ENCODE peak calls at places on chromosomes 6 and 20, in ten cellular contexts. One of them, this sample, is unnamed.

GRCh38 chr6:149696904-149697303 is 21.0 kb downstream of the LATS1 start:
- DNase-seq in glutamatergic neuron: no peak
- DNase-seq in myocyte: no peak
- DNase-seq in activated CD4-positive, alpha-beta T cell treated with anti-CD3 and anti-CD28 coated beads, Interleukin-2, amount 50 U/mL, for 1 hour: no peak
- DNase-seq in Calu3: no peak
- DNase-seq in AG09309: no peak
- DNase-seq in NCI-H1930: no peak
- DNase-seq in CD4-positive, alpha-beta memory T cell: no peak
- DNase-seq in GM23248: peak
- DNase-seq in HT1080: no peak
- DNase-seq in this sample: no peak

GRCh38 chr6:169933251-169933821 is 181.9 kb downstream of the ERMARD start:
- DNase-seq in glutamatergic neuron: no peak
- DNase-seq in myocyte: no peak
- DNase-seq in activated CD4-positive, alpha-beta T cell treated with anti-CD3 and anti-CD28 coated beads, Interleukin-2, amount 50 U/mL, for 1 hour: no peak
- DNase-seq in Calu3: no peak
- DNase-seq in AG09309: no peak
- DNase-seq in NCI-H1930: no peak
- DNase-seq in CD4-positive, alpha-beta memory T cell: no peak
- DNase-seq in GM23248: no peak
- DNase-seq in HT1080: no peak
- DNase-seq in this sample: no peak

GRCh38 chr20:36344517-36345132 is 38.5 kb downstream of the DLGAP4 start:
- DNase-seq in glutamatergic neuron: no peak
- DNase-seq in myocyte: peak
- DNase-seq in activated CD4-positive, alpha-beta T cell treated with anti-CD3 and anti-CD28 coated beads, Interleukin-2, amount 50 U/mL, for 1 hour: peak
- DNase-seq in Calu3: peak
- DNase-seq in AG09309: peak
- DNase-seq in NCI-H1930: no peak
- DNase-seq in CD4-positive, alpha-beta memory T cell: no peak
- DNase-seq in GM23248: peak
- DNase-seq in HT1080: no peak
- DNase-seq in this sample: no peak

GRCh38 chr20:37922016-37922415 is 19.1 kb downstream of the VSTM2L start:
- DNase-seq in glutamatergic neuron: no peak
- DNase-seq in myocyte: no peak
- DNase-seq in activated CD4-positive, alpha-beta T cell treated with anti-CD3 and anti-CD28 coated beads, Interleukin-2, amount 50 U/mL, for 1 hour: no peak
- DNase-seq in Calu3: no peak
- DNase-seq in AG09309: no peak
- DNase-seq in NCI-H1930: no peak
- DNase-seq in CD4-positive, alpha-beta memory T cell: no peak
- DNase-seq in GM23248: no peak
- DNase-seq in HT1080: no peak
- DNase-seq in this sample: no peak

GRCh38 chr20:37335642-37336368 is 10.1 kb upstream of the SRC start:
- DNase-seq in glutamatergic neuron: no peak
- DNase-seq in myocyte: no peak
- DNase-seq in activated CD4-positive, alpha-beta T cell treated with anti-CD3 and anti-CD28 coated beads, Interleukin-2, amount 50 U/mL, for 1 hour: no peak
- DNase-seq in Calu3: no peak
- DNase-seq in AG09309: no peak
- DNase-seq in NCI-H1930: no peak
- DNase-seq in CD4-positive, alpha-beta memory T cell: no peak
- DNase-seq in GM23248: peak
- DNase-seq in HT1080: no peak
- DNase-seq in this sample: no peak

GRCh38 chr6:168852336-168852884 is 401.2 kb downstream of the THBS2 start:
- DNase-seq in glutamatergic neuron: no peak
- DNase-seq in myocyte: peak
- DNase-seq in activated CD4-positive, alpha-beta T cell treated with anti-CD3 and anti-CD28 coated beads, Interleukin-2, amount 50 U/mL, for 1 hour: no peak
- DNase-seq in Calu3: no peak
- DNase-seq in AG09309: no peak
- DNase-seq in NCI-H1930: no peak
- DNase-seq in CD4-positive, alpha-beta memory T cell: no peak
- DNase-seq in GM23248: peak
- DNase-seq in HT1080: no peak
- DNase-seq in this sample: no peak

GRCh38 chr6:31896856-31897611 is 464 bp downstream of the EHMT2 start:
- DNase-seq in glutamatergic neuron: peak
- DNase-seq in myocyte: no peak
- DNase-seq in activated CD4-positive, alpha-beta T cell treated with anti-CD3 and anti-CD28 coated beads, Interleukin-2, amount 50 U/mL, for 1 hour: no peak
- DNase-seq in Calu3: no peak
- DNase-seq in AG09309: no peak
- DNase-seq in NCI-H1930: no peak
- DNase-seq in CD4-positive, alpha-beta memory T cell: no peak
- DNase-seq in GM23248: peak
- DNase-seq in HT1080: no peak
- DNase-seq in this sample: peak

GRCh38 chr6:139728879-139729278 is 354.4 kb upstream of the CITED2 start:
- DNase-seq in glutamatergic neuron: no peak
- DNase-seq in myocyte: no peak
- DNase-seq in activated CD4-positive, alpha-beta T cell treated with anti-CD3 and anti-CD28 coated beads, Interleukin-2, amount 50 U/mL, for 1 hour: no peak
- DNase-seq in Calu3: no peak
- DNase-seq in AG09309: no peak
- DNase-seq in NCI-H1930: no peak
- DNase-seq in CD4-positive, alpha-beta memory T cell: no peak
- DNase-seq in GM23248: no peak
- DNase-seq in HT1080: no peak
- DNase-seq in this sample: no peak

GRCh38 chr6:73854998-73855718 is 159.2 kb downstream of the CD109 start:
- DNase-seq in glutamatergic neuron: no peak
- DNase-seq in myocyte: peak
- DNase-seq in activated CD4-positive, alpha-beta T cell treated with anti-CD3 and anti-CD28 coated beads, Interleukin-2, amount 50 U/mL, for 1 hour: no peak
- DNase-seq in Calu3: peak
- DNase-seq in AG09309: peak
- DNase-seq in NCI-H1930: peak
- DNase-seq in CD4-positive, alpha-beta memory T cell: peak
- DNase-seq in GM23248: peak
- DNase-seq in HT1080: peak
- DNase-seq in this sample: peak

GRCh38 chr6:109139109-109139508 is 43.8 kb downstream of the CEP57L1 start:
- DNase-seq in glutamatergic neuron: no peak
- DNase-seq in myocyte: peak
- DNase-seq in activated CD4-positive, alpha-beta T cell treated with anti-CD3 and anti-CD28 coated beads, Interleukin-2, amount 50 U/mL, for 1 hour: no peak
- DNase-seq in Calu3: no peak
- DNase-seq in AG09309: peak
- DNase-seq in NCI-H1930: no peak
- DNase-seq in CD4-positive, alpha-beta memory T cell: no peak
- DNase-seq in GM23248: peak
- DNase-seq in HT1080: peak
- DNase-seq in this sample: no peak

GRCh38 chr6:37705239-37706051 is 7.8 kb upstream of the MDGA1 start:
- DNase-seq in glutamatergic neuron: peak
- DNase-seq in myocyte: peak
- DNase-seq in activated CD4-positive, alpha-beta T cell treated with anti-CD3 and anti-CD28 coated beads, Interleukin-2, amount 50 U/mL, for 1 hour: peak
- DNase-seq in Calu3: no peak
- DNase-seq in AG09309: no peak
- DNase-seq in NCI-H1930: peak
- DNase-seq in CD4-positive, alpha-beta memory T cell: peak
- DNase-seq in GM23248: peak
- DNase-seq in HT1080: no peak
- DNase-seq in this sample: peak

GRCh38 chr20:48921883-48922867 is 664 bp downstream of the ARFGEF2 start:
- DNase-seq in glutamatergic neuron: peak
- DNase-seq in myocyte: peak
- DNase-seq in activated CD4-positive, alpha-beta T cell treated with anti-CD3 and anti-CD28 coated beads, Interleukin-2, amount 50 U/mL, for 1 hour: peak
- DNase-seq in Calu3: peak
- DNase-seq in AG09309: no peak
- DNase-seq in NCI-H1930: peak
- DNase-seq in CD4-positive, alpha-beta memory T cell: peak
- DNase-seq in GM23248: peak
- DNase-seq in HT1080: peak
- DNase-seq in this sample: peak

GRCh38 chr20:49704932-49705336 is 8.7 kb downstream of the B4GALT5 start:
- DNase-seq in glutamatergic neuron: no peak
- DNase-seq in myocyte: no peak
- DNase-seq in activated CD4-positive, alpha-beta T cell treated with anti-CD3 and anti-CD28 coated beads, Interleukin-2, amount 50 U/mL, for 1 hour: no peak
- DNase-seq in Calu3: no peak
- DNase-seq in AG09309: no peak
- DNase-seq in NCI-H1930: no peak
- DNase-seq in CD4-positive, alpha-beta memory T cell: no peak
- DNase-seq in GM23248: no peak
- DNase-seq in HT1080: no peak
- DNase-seq in this sample: no peak

GRCh38 chr6:132790450-132790849 is 8.0 kb downstream of the SLC18B1 start:
- DNase-seq in glutamatergic neuron: no peak
- DNase-seq in myocyte: no peak
- DNase-seq in activated CD4-positive, alpha-beta T cell treated with anti-CD3 and anti-CD28 coated beads, Interleukin-2, amount 50 U/mL, for 1 hour: no peak
- DNase-seq in Calu3: no peak
- DNase-seq in AG09309: no peak
- DNase-seq in NCI-H1930: no peak
- DNase-seq in CD4-positive, alpha-beta memory T cell: no peak
- DNase-seq in GM23248: no peak
- DNase-seq in HT1080: no peak
- DNase-seq in this sample: no peak

GRCh38 chr6:72649032-72649984 is 27.4 kb downstream of the KCNQ5 start:
- DNase-seq in glutamatergic neuron: no peak
- DNase-seq in myocyte: peak
- DNase-seq in activated CD4-positive, alpha-beta T cell treated with anti-CD3 and anti-CD28 coated beads, Interleukin-2, amount 50 U/mL, for 1 hour: no peak
- DNase-seq in Calu3: peak
- DNase-seq in AG09309: peak
- DNase-seq in NCI-H1930: no peak
- DNase-seq in CD4-positive, alpha-beta memory T cell: no peak
- DNase-seq in GM23248: peak
- DNase-seq in HT1080: peak
- DNase-seq in this sample: no peak

GRCh38 chr6:1832844-1833787 is 223.4 kb downstream of the FOXC1 start:
- DNase-seq in glutamatergic neuron: no peak
- DNase-seq in myocyte: no peak
- DNase-seq in activated CD4-positive, alpha-beta T cell treated with anti-CD3 and anti-CD28 coated beads, Interleukin-2, amount 50 U/mL, for 1 hour: no peak
- DNase-seq in Calu3: no peak
- DNase-seq in AG09309: no peak
- DNase-seq in NCI-H1930: no peak
- DNase-seq in CD4-positive, alpha-beta memory T cell: no peak
- DNase-seq in GM23248: no peak
- DNase-seq in HT1080: no peak
- DNase-seq in this sample: no peak

This sample was measured in naive thymus-derived CD4-positive, alpha-beta T cell.